ENCODE peak calls at places on chromosomes 13 and 19, in nine cellular contexts. X is gastrocnemius medialis, I is breast epithelium, T is stomach, L is Peyer's patch, V is uterus, U is GM12878, H is K562, B is IMR-90. J is an unnamed sample. For H3K36me3, the result is how much of the 10 kb centered on the place peaks cover.

GRCh38 chr13:84230568-84230967 is 348.3 kb upstream of the SLITRK1 start:
- DNase-seq in B (no peak), L (no peak), T (no peak), U (no peak), I (no peak), X (no peak), H (no peak), V (no peak), J (no peak)

GRCh38 chr19:48963371-48964204 is 1.5 kb upstream of the FTL start:
- DNase-seq in X (peak), H (peak), L (peak), T (peak), V (peak), U (no peak), B (peak), I (peak), J (peak)

GRCh38 chr19:55118401-55118991 is 1.1 kb upstream of the PPP1R12C start:
- DNase-seq in U (no peak), I (no peak), V (no peak), X (peak), B (no peak), T (no peak), L (peak), H (peak), J (peak)

GRCh38 chr19:611506-611869 is 21.8 kb downstream of the HCN2 start:
- DNase-seq in B (peak), X (no peak), T (no peak), I (no peak), V (no peak), H (no peak), U (no peak), L (no peak), J (no peak)

GRCh38 chr19:53172892-53173291 is 14.0 kb upstream of the ZNF347 start:
- DNase-seq in V (no peak), I (no peak), X (no peak), H (no peak), U (no peak), L (no peak), B (peak), T (no peak), J (no peak)

GRCh38 chr13:34162545-34162936 is 344.6 kb downstream of the RFC3 start:
- DNase-seq in X (no peak), V (no peak), H (no peak), I (no peak), T (no peak), B (peak), L (no peak), U (no peak), J (no peak)

GRCh38 chr19:29855771-29856510 is 44.1 kb downstream of the CCNE1 start:
- DNase-seq in U (no peak), I (no peak), X (no peak), H (no peak), B (no peak), V (no peak), T (no peak), L (no peak), J (no peak)

GRCh38 chr19:35549174-35549788 is 3.9 kb downstream of the TMEM147 start:
- DNase-seq in H (peak), X (peak), L (peak), B (peak), T (peak), I (no peak), U (no peak), V (peak), J (peak)

DNA sequence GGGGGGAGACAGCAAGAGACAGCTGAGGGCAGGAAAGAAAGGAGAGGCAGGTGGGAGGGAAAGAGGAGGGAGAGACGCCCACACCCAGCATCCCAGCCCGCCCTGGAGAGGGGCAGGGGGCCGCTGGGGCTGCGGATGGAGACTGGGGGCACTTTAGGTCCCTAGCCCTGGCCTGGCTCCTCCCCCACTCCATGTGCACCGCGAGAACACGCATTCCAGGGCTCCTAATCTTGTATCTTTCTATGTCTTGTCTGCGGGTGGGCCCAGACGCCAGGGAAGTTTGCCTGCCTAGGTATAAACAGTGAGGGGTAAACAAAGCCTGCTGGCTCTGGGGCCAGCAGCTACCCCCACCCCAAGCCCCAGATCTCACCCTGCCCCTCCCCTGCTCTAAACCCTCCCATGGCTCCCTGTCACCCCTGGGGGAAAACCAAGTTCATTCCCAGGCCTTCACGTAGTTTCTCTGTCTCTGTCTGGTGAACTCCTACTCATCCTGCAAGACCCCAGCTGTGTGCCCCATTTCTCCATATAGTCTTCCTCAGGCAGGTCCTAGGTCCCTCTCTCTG is 5.8 kb downstream of the TLE5 start:
- DNase-seq in X (no peak), U (no peak), I (no peak), H (peak), V (no peak), T (no peak), L (no peak), B (no peak), J (no peak)
- H3K36me3 ChIP-seq in X (under half), U (under half), I (under half), H (half or more), V (under half), T (half or more), L (half or more), B (half or more), J (half or more)

DNA sequence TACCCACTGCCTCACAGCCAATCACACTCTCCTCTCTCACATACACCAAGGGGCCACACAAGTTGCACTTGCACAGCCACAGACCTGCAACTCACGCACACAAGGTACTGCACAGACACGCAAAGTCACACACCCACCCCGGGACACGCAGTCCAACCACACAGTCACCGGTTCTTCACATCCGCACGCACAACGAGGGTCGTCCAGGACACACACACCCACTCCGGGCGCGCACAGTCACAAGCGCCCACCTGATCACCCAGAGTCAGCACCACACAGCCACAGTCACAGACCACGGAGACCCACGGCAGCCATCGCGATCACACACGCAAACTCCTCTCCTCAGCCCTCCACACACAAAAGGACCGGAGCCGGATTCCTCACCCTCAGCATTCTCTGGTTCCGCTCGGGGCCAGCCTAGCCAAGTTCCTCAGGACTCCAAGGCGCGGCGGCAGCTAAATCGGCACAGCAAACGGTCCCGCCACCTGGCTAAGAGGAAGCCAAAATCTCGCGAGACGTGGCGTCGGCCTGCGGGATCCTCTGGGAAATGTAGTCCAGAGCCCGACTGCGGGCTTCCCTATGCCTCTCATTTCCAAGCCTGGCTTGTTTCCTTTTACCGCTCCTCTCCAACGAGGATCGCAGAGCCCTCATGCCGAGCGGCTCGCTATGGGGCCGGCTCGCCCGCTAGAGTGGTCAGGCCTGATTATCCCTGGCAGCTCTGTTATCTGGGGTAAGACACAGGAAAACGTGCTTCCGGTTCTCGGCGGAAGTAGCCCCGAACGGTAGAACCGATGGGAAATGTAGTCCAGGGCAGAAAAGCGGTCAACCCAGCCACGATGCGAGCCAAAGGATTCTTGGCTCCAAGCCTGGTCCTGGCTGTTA is at the start of gene ZNF850:
- DNase-seq in X (peak), H (peak), U (peak), I (peak), V (peak), B (peak), T (peak), L (peak), J (peak)
- TF ChIP-seq POLR2A in X (peak), H (peak), U (peak), I (no peak), V (no peak), B (no peak), T (no peak), L (no peak), J (no peak)

GRCh38 chr13:52187029-52187423 is 27.6 kb upstream of the NEK3 start:
- DNase-seq in T (no peak), V (no peak), L (no peak), X (no peak), U (no peak), I (no peak), B (no peak), H (no peak), J (no peak)
- H3K36me3 ChIP-seq in T (under half), V (under half), L (under half), X (under half), U (under half), I (under half), B (under half), H (under half), J (under half)

GRCh38 chr13:23466144-23467002 is 32.9 kb upstream of the SACS start:
- DNase-seq in L (peak), T (peak), V (peak), U (peak), X (peak), H (peak), I (peak), B (peak), J (peak)
- TF ChIP-seq POLR2A in L (no peak), T (no peak), V (no peak), U (peak), X (no peak), H (no peak), I (no peak), B (peak), J (no peak)

DNA sequence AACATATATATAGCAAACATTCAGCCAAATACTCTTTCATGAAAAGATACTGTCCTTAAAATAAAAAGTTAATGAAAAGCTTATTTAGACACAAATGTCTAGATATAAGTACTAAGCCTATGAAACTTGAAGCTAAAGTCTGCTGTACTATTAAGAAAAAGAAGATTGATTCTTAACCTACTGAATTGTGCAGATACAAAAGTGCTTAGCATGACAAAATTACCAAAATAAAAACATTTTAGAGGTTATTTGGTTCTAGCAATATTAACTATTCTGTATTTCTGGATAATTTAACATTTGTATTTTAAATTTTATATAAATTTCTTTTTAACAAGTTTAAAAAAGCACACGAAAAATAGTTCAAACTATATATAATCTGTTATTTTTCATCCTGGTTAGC is 8.8 kb downstream of the RNF6 start:
- DNase-seq in I (no peak), B (no peak), X (no peak), T (no peak), U (no peak), V (no peak), L (no peak), H (no peak), J (no peak)
- H3K36me3 ChIP-seq in I (under half), B (under half), X (under half), T (under half), U (under half), V (under half), L (half or more), H (half or more), J (under half)

DNA sequence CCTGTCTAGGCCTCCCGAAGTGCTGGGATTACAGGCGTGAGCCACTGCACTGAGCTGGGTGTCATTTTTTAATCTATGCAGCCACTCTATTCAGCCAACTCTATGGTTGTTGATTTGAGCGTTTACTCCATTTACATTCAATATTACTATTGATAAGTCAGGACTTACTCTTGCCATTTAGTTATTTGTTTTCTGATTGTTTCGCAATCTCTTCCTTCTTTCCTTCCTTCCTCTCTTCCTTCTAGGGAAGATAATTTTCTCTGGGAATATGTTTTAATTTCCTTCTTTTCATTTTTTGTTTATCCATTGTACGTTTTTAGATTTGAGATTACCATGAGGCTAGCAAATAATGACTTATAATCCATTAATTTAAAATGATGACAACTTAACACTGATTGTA is 2056.0 kb downstream of the OLFM4 start:
- DNase-seq in X (no peak), H (no peak), I (no peak), V (no peak), L (no peak), T (no peak), B (no peak), U (no peak), J (no peak)
- TF ChIP-seq POLR2A in X (no peak), H (no peak), I (no peak), V (no peak), L (no peak), T (no peak), B (no peak), U (no peak), J (no peak)

GRCh38 chr19:5665781-5666513 is 14.4 kb downstream of the MICOS13 start:
- DNase-seq in B (peak), I (no peak), U (peak), V (no peak), X (no peak), L (no peak), T (no peak), H (peak), J (no peak)

GRCh38 chr19:5663904-5664303 is 16.4 kb downstream of the MICOS13 start:
- DNase-seq in L (no peak), V (no peak), I (no peak), B (no peak), X (no peak), H (no peak), U (no peak), T (no peak), J (no peak)

GRCh38 chr19:5661483-5661882 is 18.8 kb downstream of the MICOS13 start:
- DNase-seq in T (no peak), L (no peak), X (no peak), B (no peak), U (no peak), V (no peak), I (no peak), H (no peak), J (no peak)

GRCh38 chr19:5666921-5667610 is 13.2 kb downstream of the MICOS13 start:
- DNase-seq in I (no peak), V (no peak), T (no peak), X (no peak), H (no peak), B (no peak), L (no peak), U (no peak), J (no peak)

GRCh38 chr19:5664515-5664914 is 15.8 kb downstream of the MICOS13 start:
- DNase-seq in T (no peak), B (no peak), H (no peak), V (no peak), L (no peak), I (no peak), X (peak), U (no peak), J (peak)
- H3K36me3 ChIP-seq in T (half or more), B (half or more), H (half or more), V (under half), L (half or more), I (under half), X (under half), U (under half), J (under half)

DNA sequence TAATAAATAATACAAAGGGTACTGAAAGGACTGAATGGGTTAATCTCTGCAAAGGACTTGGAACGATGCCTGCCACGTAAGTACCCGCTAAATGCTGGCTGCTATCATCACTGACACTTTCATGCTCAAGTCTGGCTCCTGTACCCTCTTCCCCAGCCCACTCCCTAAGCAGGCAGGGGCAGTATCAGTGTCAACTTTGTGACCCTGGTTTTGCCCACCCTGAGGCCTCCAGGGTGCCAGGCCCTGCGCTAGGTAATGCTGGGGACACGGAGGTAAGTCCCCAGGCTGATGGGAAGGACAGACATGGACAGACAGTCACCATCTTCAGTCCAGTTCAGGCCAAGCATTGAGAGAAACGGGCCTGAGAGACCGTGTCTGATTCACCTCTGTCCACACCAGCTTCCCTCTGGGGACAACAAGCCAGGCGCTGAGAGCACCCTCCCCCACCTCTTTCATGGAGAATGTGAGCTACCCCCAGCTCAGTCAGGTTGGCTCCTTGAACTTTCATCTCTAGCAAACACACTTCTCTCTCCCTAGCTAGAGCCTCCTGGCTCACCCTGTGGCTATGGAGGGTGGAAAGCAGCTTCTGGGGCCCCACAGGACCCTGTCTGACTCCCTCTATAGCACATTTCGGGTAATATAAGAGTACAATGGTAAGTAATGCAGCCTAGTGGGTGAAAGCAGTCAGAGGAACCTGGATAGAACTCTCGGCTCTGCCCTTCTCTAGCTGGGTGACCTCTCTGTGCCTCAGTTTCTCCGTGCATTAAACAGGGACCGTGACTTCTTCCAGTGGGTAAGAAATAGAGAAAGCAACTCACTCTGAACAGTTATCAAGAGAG is 758 bp downstream of the ETFB start:
- DNase-seq in H (peak), T (peak), U (no peak), X (peak), B (peak), I (no peak), V (peak), L (peak), J (peak)
- TF ChIP-seq POLR2A in H (peak), T (no peak), U (no peak), X (no peak), B (peak), I (no peak), V (no peak), L (peak), J (no peak)

DNA sequence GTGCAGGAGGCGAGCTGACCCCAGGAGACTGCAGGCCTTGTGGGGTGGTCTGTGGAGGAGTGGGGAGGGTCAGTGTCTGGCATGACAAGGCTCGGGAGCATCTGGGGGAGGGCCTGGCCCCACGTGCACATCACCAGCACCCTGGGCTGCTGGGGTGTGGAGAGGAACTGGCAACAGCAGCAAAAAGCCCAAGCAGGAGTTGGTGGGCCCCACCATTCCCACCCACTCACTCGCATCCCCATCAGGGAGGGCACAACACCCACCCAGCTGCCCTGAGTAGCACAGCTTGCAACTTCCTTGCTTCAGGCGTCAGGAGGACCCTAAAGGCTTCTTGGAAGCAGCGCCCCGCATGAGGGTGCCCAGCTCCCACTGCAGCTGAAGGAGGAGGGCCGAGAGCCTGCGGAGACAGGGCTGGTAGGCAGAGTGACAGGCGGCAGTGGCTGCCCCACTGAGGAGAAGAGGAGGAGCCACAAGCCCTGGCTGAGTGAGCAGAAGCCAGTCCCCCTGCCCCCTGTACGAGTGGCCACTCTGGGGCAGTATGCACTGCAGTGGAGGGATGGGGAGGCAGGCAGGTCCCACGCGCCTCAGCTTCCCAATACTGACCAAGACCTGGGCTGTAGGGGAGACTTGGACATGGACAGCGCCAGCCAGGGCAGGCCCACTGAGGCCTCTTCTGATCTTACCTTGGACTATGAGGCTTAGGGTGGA is 26.5 kb downstream of the ELL start:
- DNase-seq in I (no peak), L (no peak), B (no peak), U (no peak), H (no peak), X (no peak), V (no peak), T (no peak), J (no peak)
- H3K36me3 ChIP-seq in I (under half), L (under half), B (under half), U (under half), H (under half), X (under half), V (under half), T (under half), J (under half)